ENCODE peak calls at places on chromosomes 3 and 15, in eight cellular contexts. L is cardiac muscle cell; H is neural crest cell; P is lung; W is activated CD4-positive, alpha-beta T cell treated with anti-CD3 and anti-CD28 coated beads, Interleukin-2, amount 50 U/mL, for 24 hours; K is NT2/D1; Y is WTC11; R is iris pigment epithelial cell. N is an unnamed sample.

GRCh38 chr3:130831716-130832400 is 62.0 kb upstream of the ATP2C1 start:
- DNase-seq in L (no peak), H (no peak), P (no peak), W (no peak), K (no peak), Y (peak), R (no peak), N (no peak)

GRCh38 chr15:29093696-29094343 is 175.8 kb downstream of the NSMCE3 start:
- DNase-seq in L (no peak), H (no peak), P (no peak), W (no peak), K (no peak), Y (no peak), R (no peak), N (no peak)

GRCh38 chr15:98405013-98405412 is 243.3 kb upstream of the IGF1R start:
- DNase-seq in L (no peak), H (no peak), P (no peak), W (no peak), K (no peak), Y (no peak), R (no peak), N (no peak)

GRCh38 chr15:65082303-65082958 is 5.9 kb downstream of the KBTBD13 start:
- DNase-seq in L (peak), H (no peak), P (no peak), W (no peak), K (no peak), Y (peak), R (no peak), N (no peak)

GRCh38 chr15:67149859-67150824 is 84.7 kb downstream of the SMAD3 start:
- DNase-seq in L (no peak), H (no peak), P (peak), W (peak), K (peak), Y (peak), R (peak), N (peak)

GRCh38 chr3:123143669-123144411 is 57.9 kb upstream of the SEC22A start:
- DNase-seq in L (peak), H (no peak), P (no peak), W (no peak), K (peak), Y (peak), R (peak), N (peak)

GRCh38 chr15:67125589-67126502 is 60.4 kb downstream of the SMAD3 start:
- DNase-seq in L (no peak), H (no peak), P (peak), W (no peak), K (no peak), Y (no peak), R (peak), N (peak)

GRCh38 chr3:24254649-24255048 is 240.0 kb downstream of the THRB start:
- DNase-seq in L (no peak), H (no peak), P (no peak), W (no peak), K (no peak), Y (no peak), R (peak), N (peak)

GRCh38 chr15:62344806-62345539 is 179.9 kb upstream of the C2CD4B start:
- DNase-seq in L (peak), H (peak), P (peak), W (peak), K (peak), Y (peak), R (peak), N (peak)

GRCh38 chr15:25189551-25189950 is 234.8 kb downstream of the SNRPN start:
- DNase-seq in L (no peak), H (no peak), P (no peak), W (no peak), K (no peak), Y (no peak), R (no peak), N (no peak)

GRCh38 chr3:69130689-69131088 is 8.3 kb upstream of the LMOD3 start:
- DNase-seq in L (no peak), H (no peak), P (no peak), W (no peak), K (no peak), Y (no peak), R (no peak), N (no peak)

GRCh38 chr15:35958936-35959335 is 413.0 kb upstream of the DPH6 start:
- DNase-seq in L (no peak), H (no peak), P (no peak), W (no peak), K (no peak), Y (no peak), R (no peak), N (no peak)

GRCh38 chr3:43627360-43627759 is 5.5 kb upstream of the ANO10 start:
- DNase-seq in L (no peak), H (no peak), P (no peak), W (no peak), K (no peak), Y (no peak), R (no peak), N (no peak)

GRCh38 chr3:152436707-152437615 is 168.2 kb downstream of the MBNL1 start:
- DNase-seq in L (no peak), H (no peak), P (no peak), W (no peak), K (no peak), Y (no peak), R (no peak), N (no peak)

GRCh38 chr3:134345202-134345601 is 29.0 kb downstream of the AMOTL2 start:
- DNase-seq in L (no peak), H (no peak), P (no peak), W (no peak), K (no peak), Y (no peak), R (no peak), N (no peak)

GRCh38 chr3:143525408-143525807 is 322.9 kb downstream of the SLC9A9 start:
- DNase-seq in L (no peak), H (no peak), P (no peak), W (no peak), K (no peak), Y (no peak), R (peak), N (no peak)

GRCh38 chr3:133488785-133489367 is 84.6 kb upstream of the CDV3 start:
- DNase-seq in L (peak), H (no peak), P (no peak), W (no peak), K (no peak), Y (no peak), R (peak), N (peak)